ENCODE peak calls at places on chromosome X, in four cellular contexts. One of them, this sample, is unnamed. For H3K36me3 and H3K4me1, the result is how much of the 10 kb centered on the place peaks cover.

GRCh38 chrX:139554991-139555675 is 24.6 kb downstream of the F9 start:
- DNase-seq in gastrocnemius medialis: no peak
- DNase-seq in ovary: no peak
- DNase-seq in SJSA1: no peak
- DNase-seq in this sample: no peak

GRCh38 chrX:3711331-3711917 is 2.0 kb downstream of the PRKX start:
- DNase-seq in gastrocnemius medialis: no peak
- DNase-seq in ovary: peak
- DNase-seq in SJSA1: no peak
- DNase-seq in this sample: peak

GRCh38 chrX:7996414-7996813 is 69.2 kb upstream of the PNPLA4 start:
- DNase-seq in ovary: no peak
- DNase-seq in gastrocnemius medialis: no peak
- DNase-seq in SJSA1: no peak
- DNase-seq in this sample: no peak

GRCh38 chrX:151977009-151977408 is 2.5 kb upstream of the GABRE start:
- DNase-seq in SJSA1: no peak
- DNase-seq in ovary: no peak
- DNase-seq in gastrocnemius medialis: no peak
- DNase-seq in this sample: no peak

GRCh38 chrX:67544281-67544680 is 460 bp downstream of the AR start:
- DNase-seq in ovary: peak
- DNase-seq in SJSA1: no peak
- DNase-seq in gastrocnemius medialis: no peak
- DNase-seq in this sample: no peak

GRCh38 chrX:15221321-15221720 is 48.6 kb downstream of the ASB9 start:
- DNase-seq in SJSA1: peak
- DNase-seq in ovary: no peak
- DNase-seq in gastrocnemius medialis: no peak
- DNase-seq in this sample: no peak

GRCh38 chrX:24357101-24357500 is 3.3 kb upstream of the SUPT20HL1 start:
- DNase-seq in ovary: no peak
- DNase-seq in gastrocnemius medialis: no peak
- DNase-seq in SJSA1: no peak
- DNase-seq in this sample: no peak

GRCh38 chrX:96483642-96484160 is 200.9 kb upstream of the DIAPH2 start:
- DNase-seq in gastrocnemius medialis: no peak
- DNase-seq in SJSA1: no peak
- DNase-seq in ovary: no peak
- DNase-seq in this sample: no peak

GRCh38 chrX:150704030-150704613 is 10.9 kb downstream of the MTMR1 start:
- DNase-seq in ovary: no peak
- DNase-seq in SJSA1: no peak
- DNase-seq in gastrocnemius medialis: no peak
- DNase-seq in this sample: no peak

GRCh38 chrX:65723706-65724105 is 56.3 kb downstream of the MSN start:
- DNase-seq in gastrocnemius medialis: no peak
- DNase-seq in SJSA1: no peak
- DNase-seq in ovary: no peak
- DNase-seq in this sample: no peak

GRCh38 chrX:57918750-57919436 is 8.6 kb upstream of the ZXDA start:
- DNase-seq in ovary: peak
- DNase-seq in SJSA1: peak
- DNase-seq in gastrocnemius medialis: no peak
- DNase-seq in this sample: no peak

GRCh38 chrX:69232945-69233344 is 67.7 kb upstream of the PJA1 start:
- DNase-seq in gastrocnemius medialis: no peak
- DNase-seq in SJSA1: no peak
- DNase-seq in ovary: no peak
- DNase-seq in this sample: peak

GRCh38 chrX:23269923-23270322 is 64.7 kb upstream of the PTCHD1 start:
- DNase-seq in SJSA1: no peak
- DNase-seq in ovary: no peak
- DNase-seq in gastrocnemius medialis: no peak
- DNase-seq in this sample: no peak

GRCh38 chrX:153336128-153336894 is 2.4 kb downstream of the ZNF275 start:
- DNase-seq in ovary: no peak
- DNase-seq in gastrocnemius medialis: no peak
- DNase-seq in SJSA1: no peak
- DNase-seq in this sample: peak

GRCh38 chrX:153692003-153692402 is 4.3 kb downstream of the SLC6A8 start:
- DNase-seq in SJSA1: no peak
- DNase-seq in gastrocnemius medialis: no peak
- DNase-seq in ovary: no peak
- DNase-seq in this sample: no peak

GRCh38 chrX:50881028-50881427 is 29.5 kb upstream of the BMP15 start:
- DNase-seq in gastrocnemius medialis: no peak
- DNase-seq in ovary: no peak
- DNase-seq in SJSA1: no peak
- DNase-seq in this sample: no peak

GRCh38 chrX:20347486-20347885 is 80.8 kb upstream of the RPS6KA3 start:
- DNase-seq in ovary: no peak
- DNase-seq in SJSA1: no peak
- DNase-seq in gastrocnemius medialis: no peak
- DNase-seq in this sample: no peak

GRCh38 chrX:104255465-104255864 is 732 bp upstream of the ESX1 start:
- DNase-seq in gastrocnemius medialis: no peak
- DNase-seq in ovary: no peak
- DNase-seq in SJSA1: no peak
- DNase-seq in this sample: no peak

GRCh38 chrX:2401590-2402360 is 99.0 kb downstream of the DHRSX start:
- DNase-seq in SJSA1: peak
- DNase-seq in ovary: no peak
- DNase-seq in gastrocnemius medialis: peak
- DNase-seq in this sample: no peak

GRCh38 chrX:12322031-12322430 is 183.8 kb downstream of the FRMPD4 start:
- DNase-seq in gastrocnemius medialis: no peak
- DNase-seq in ovary: no peak
- DNase-seq in SJSA1: no peak
- DNase-seq in this sample: no peak

GRCh38 chrX:17082831-17083230 is 136.4 kb downstream of the REPS2 start:
- DNase-seq in gastrocnemius medialis: no peak
- DNase-seq in ovary: no peak
- DNase-seq in SJSA1: no peak
- DNase-seq in this sample: no peak

GRCh38 chrX:13275031-13275430 is 44.8 kb downstream of the ATXN3L start:
- DNase-seq in SJSA1: no peak
- DNase-seq in ovary: no peak
- DNase-seq in gastrocnemius medialis: no peak
- DNase-seq in this sample: no peak

GRCh38 chrX:37905436-37906147 is 58.2 kb upstream of the DYNLT3 start:
- DNase-seq in SJSA1: peak
- DNase-seq in ovary: peak
- DNase-seq in gastrocnemius medialis: no peak
- DNase-seq in this sample: no peak

GRCh38 chrX:129522184-129523059 is 868 bp downstream of the SMARCA1 start:
- DNase-seq in ovary: peak
- DNase-seq in SJSA1: peak
- DNase-seq in gastrocnemius medialis: no peak
- DNase-seq in this sample: no peak

GRCh38 chrX:2708601-2709200 is 17.6 kb downstream of the CD99 start:
- DNase-seq in gastrocnemius medialis: no peak
- DNase-seq in ovary: no peak
- DNase-seq in SJSA1: no peak
- DNase-seq in this sample: peak

GRCh38 chrX:22999696-23000223 is at the start of gene DDX53:
- DNase-seq in gastrocnemius medialis: no peak
- DNase-seq in SJSA1: no peak
- DNase-seq in ovary: no peak
- DNase-seq in this sample: no peak

GRCh38 chrX:107324493-107325310 is 118.3 kb downstream of the DNAAF6 start:
- DNase-seq in gastrocnemius medialis: no peak
- DNase-seq in SJSA1: peak
- DNase-seq in ovary: peak
- DNase-seq in this sample: no peak

GRCh38 chrX:38287669-38288068 is 39.6 kb downstream of the RPGR start:
- DNase-seq in ovary: no peak
- DNase-seq in gastrocnemius medialis: no peak
- DNase-seq in SJSA1: no peak
- DNase-seq in this sample: no peak

GRCh38 chrX:74458738-74459137 is 37.4 kb downstream of the SLC16A2 start:
- DNase-seq in SJSA1: peak
- DNase-seq in ovary: no peak
- DNase-seq in gastrocnemius medialis: no peak
- DNase-seq in this sample: no peak

GRCh38 chrX:152831391-152831790 is 528 bp downstream of the NSDHL start:
- DNase-seq in gastrocnemius medialis: no peak
- DNase-seq in SJSA1: no peak
- DNase-seq in ovary: no peak
- DNase-seq in this sample: no peak

GRCh38 chrX:23919706-23920320 is 12.0 kb downstream of the CXorf58 start:
- DNase-seq in gastrocnemius medialis: no peak
- DNase-seq in ovary: no peak
- DNase-seq in SJSA1: no peak
- DNase-seq in this sample: no peak

GRCh38 chrX:119693996-119694451 is 1.1 kb upstream of the SEPTIN6 start:
- DNase-seq in ovary: peak
- DNase-seq in SJSA1: no peak
- DNase-seq in gastrocnemius medialis: no peak
- DNase-seq in this sample: no peak

GRCh38 chrX:132631579-132632232 is 142.9 kb upstream of the MBNL3 start:
- DNase-seq in gastrocnemius medialis: no peak
- DNase-seq in ovary: no peak
- DNase-seq in SJSA1: peak
- DNase-seq in this sample: no peak

GRCh38 chrX:55486736-55487135 is 2.9 kb downstream of the USP51 start:
- DNase-seq in ovary: no peak
- DNase-seq in gastrocnemius medialis: no peak
- DNase-seq in SJSA1: peak
- DNase-seq in this sample: no peak

GRCh38 chrX:71540801-71541545 is 8.1 kb downstream of the OGT start:
- DNase-seq in gastrocnemius medialis: no peak
- DNase-seq in SJSA1: no peak
- DNase-seq in ovary: no peak
- DNase-seq in this sample: no peak

DNA sequence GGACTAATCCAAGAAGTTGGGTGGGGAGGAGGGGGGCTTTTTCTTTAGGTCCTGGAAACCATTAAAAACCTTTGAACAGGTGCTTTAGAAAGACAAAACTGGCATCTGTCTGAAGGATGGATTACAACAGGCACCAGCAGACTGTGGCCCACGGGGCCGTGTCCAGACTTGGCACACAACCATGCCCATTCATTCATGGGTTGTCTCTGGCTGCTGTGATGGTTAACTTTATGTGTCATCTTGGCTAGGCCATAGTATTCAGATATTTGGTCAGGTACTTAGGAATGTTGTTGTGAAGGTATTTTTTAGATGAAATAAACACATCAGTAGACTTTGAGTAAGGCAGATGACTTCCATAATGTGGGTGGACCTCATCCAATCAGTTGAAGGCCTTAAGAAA is 45.5 kb downstream of the TBL1X start:
- DNase-seq in SJSA1: no peak
- DNase-seq in ovary: no peak
- DNase-seq in gastrocnemius medialis: no peak
- DNase-seq in this sample: no peak
- H3K36me3 ChIP-seq in SJSA1: under half
- H3K36me3 ChIP-seq in ovary: under half
- H3K36me3 ChIP-seq in gastrocnemius medialis: under half
- H3K36me3 ChIP-seq in this sample: under half

DNA sequence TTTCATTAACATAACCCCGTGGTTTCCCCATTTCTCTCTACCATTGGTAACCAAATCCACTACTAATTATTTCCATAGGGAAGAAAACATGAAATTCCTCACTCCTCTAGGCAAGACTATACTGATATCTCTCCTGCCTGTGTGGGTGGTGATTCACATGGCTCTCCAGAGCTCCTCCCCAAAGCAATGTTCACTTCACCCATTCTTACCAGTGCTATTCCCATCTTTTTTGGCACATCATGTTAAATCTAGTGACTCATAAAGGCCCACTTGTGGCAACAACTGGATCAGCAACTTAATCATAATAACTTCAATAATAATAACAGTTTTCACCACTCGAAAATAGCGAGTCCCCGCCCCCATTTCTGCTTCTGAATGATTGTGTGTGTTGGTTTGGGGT is 6.1 kb upstream of the HCCS start:
- DNase-seq in gastrocnemius medialis: no peak
- DNase-seq in ovary: no peak
- DNase-seq in SJSA1: no peak
- DNase-seq in this sample: no peak
- H3K27ac ChIP-seq in gastrocnemius medialis: no peak
- H3K27ac ChIP-seq in ovary: no peak
- H3K27ac ChIP-seq in SJSA1: no peak
- H3K27ac ChIP-seq in this sample: no peak

DNA sequence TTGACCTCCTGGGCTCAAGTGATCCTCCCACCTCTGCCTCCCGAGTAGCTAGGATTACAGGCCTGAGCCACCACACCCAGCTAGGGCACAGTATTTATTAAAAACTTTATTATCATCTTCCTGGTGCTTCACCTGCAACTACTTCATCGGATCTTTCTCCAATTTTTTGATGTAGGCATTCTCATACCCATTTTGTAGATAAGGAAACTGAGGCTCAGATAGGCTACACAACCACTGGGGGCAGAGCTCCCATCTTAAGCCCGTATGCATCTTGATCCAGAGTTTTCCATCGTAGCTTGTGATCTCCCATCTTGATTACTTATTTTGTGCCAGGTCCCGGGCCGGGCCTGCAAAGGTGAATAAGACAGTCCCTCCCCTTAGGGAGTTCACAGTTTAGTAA is 68.1 kb upstream of the BCOR start:
- DNase-seq in SJSA1: no peak
- DNase-seq in ovary: no peak
- DNase-seq in gastrocnemius medialis: no peak
- DNase-seq in this sample: no peak
- H3K4me1 ChIP-seq in SJSA1: under half
- H3K4me1 ChIP-seq in ovary: under half
- H3K4me1 ChIP-seq in gastrocnemius medialis: under half
- H3K4me1 ChIP-seq in this sample: under half

GRCh38 chrX:41291309-41291708 is 42.7 kb upstream of the DDX3X start:
- DNase-seq in ovary: no peak
- DNase-seq in SJSA1: no peak
- DNase-seq in gastrocnemius medialis: no peak
- DNase-seq in this sample: no peak

DNA sequence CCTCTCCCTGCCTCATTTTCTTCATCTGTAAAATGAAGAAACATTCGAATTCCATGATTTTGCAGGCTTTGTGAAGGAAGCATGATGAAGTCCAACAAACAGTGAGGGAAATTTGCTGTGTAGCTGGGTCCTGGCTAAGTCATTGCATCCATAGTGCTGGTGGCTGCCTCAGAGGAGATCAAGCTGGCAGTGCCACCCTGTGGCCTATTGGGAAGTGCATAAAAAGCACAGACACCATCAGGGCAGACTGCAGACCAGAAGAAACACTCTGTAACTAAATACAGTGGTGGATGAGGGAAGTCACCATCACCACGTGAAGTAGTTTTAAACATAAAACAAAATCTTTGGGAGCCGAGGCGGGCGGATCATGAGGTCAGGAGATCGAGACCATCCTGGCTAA is 40.7 kb upstream of the DDX3X start:
- DNase-seq in ovary: no peak
- DNase-seq in gastrocnemius medialis: no peak
- DNase-seq in SJSA1: no peak
- DNase-seq in this sample: no peak
- H3K36me3 ChIP-seq in ovary: under half
- H3K36me3 ChIP-seq in gastrocnemius medialis: under half
- H3K36me3 ChIP-seq in SJSA1: under half
- H3K36me3 ChIP-seq in this sample: under half

GRCh38 chrX:154987940-154988339 is 34.6 kb downstream of the F8 start:
- DNase-seq in gastrocnemius medialis: no peak
- DNase-seq in SJSA1: no peak
- DNase-seq in ovary: no peak
- DNase-seq in this sample: no peak
- H3K27ac ChIP-seq in gastrocnemius medialis: no peak
- H3K27ac ChIP-seq in SJSA1: no peak
- H3K27ac ChIP-seq in ovary: no peak
- H3K27ac ChIP-seq in this sample: no peak